ENCODE peak calls at places on chromosomes 7 and 10, in nine cellular contexts. U, D, M, B, G, I, W, O and N are unnamed samples.

GRCh38 chr10:113907166-113907565 is 52.7 kb downstream of the NHLRC2 start:
- DNase-seq in U (peak), D (peak), M (no peak), B (no peak), G (no peak), I (no peak), W (no peak), O (no peak), N (peak)

GRCh38 chr10:72162978-72163377 is 52.8 kb upstream of the ANAPC16 start:
- DNase-seq in U (peak), D (peak), M (no peak), B (no peak), G (no peak), I (no peak), W (peak), O (no peak), N (no peak)

GRCh38 chr10:61992059-61992460 is 90.6 kb downstream of the ARID5B start:
- DNase-seq in U (no peak), D (no peak), M (no peak), B (no peak), G (no peak), I (no peak), W (no peak), O (no peak), N (no peak)

GRCh38 chr7:156969972-156970420 is 20.5 kb downstream of the NOM1 start:
- DNase-seq in U (no peak), D (no peak), M (no peak), B (no peak), G (no peak), I (no peak), W (no peak), O (no peak), N (no peak)

GRCh38 chr10:97069576-97070362 is 116.0 kb downstream of the SLIT1 start:
- DNase-seq in U (peak), D (no peak), M (no peak), B (no peak), G (peak), I (peak), W (no peak), O (no peak), N (no peak)

GRCh38 chr7:95470452-95470851 is 15.3 kb upstream of the ASB4 start:
- DNase-seq in U (peak), D (peak), M (no peak), B (peak), G (no peak), I (no peak), W (no peak), O (no peak), N (no peak)

GRCh38 chr7:114865564-114865963 is 56.3 kb upstream of the MDFIC start:
- DNase-seq in U (peak), D (peak), M (peak), B (no peak), G (peak), I (peak), W (peak), O (peak), N (no peak)

GRCh38 chr10:126101744-126102143 is 205.4 kb downstream of the FANK1 start:
- DNase-seq in U (no peak), D (no peak), M (no peak), B (no peak), G (no peak), I (no peak), W (no peak), O (no peak), N (no peak)

GRCh38 chr7:36311539-36311938 is 78.1 kb upstream of the ANLN start:
- DNase-seq in U (no peak), D (no peak), M (no peak), B (no peak), G (no peak), I (no peak), W (no peak), O (no peak), N (no peak)

GRCh38 chr7:148912758-148913541 is 28.9 kb upstream of the EZH2 start:
- DNase-seq in U (no peak), D (no peak), M (peak), B (no peak), G (peak), I (peak), W (no peak), O (no peak), N (no peak)

GRCh38 chr7:70355591-70356323 is 757.5 kb downstream of the AUTS2 start:
- DNase-seq in U (peak), D (no peak), M (no peak), B (no peak), G (no peak), I (no peak), W (no peak), O (no peak), N (no peak)

GRCh38 chr10:71964669-71965515 is 697 bp downstream of the CHST3 start:
- DNase-seq in U (peak), D (no peak), M (no peak), B (no peak), G (no peak), I (peak), W (peak), O (peak), N (no peak)

GRCh38 chr7:117072620-117073118 is 119.4 kb downstream of the ST7 start:
- DNase-seq in U (peak), D (peak), M (no peak), B (peak), G (no peak), I (no peak), W (no peak), O (peak), N (no peak)

GRCh38 chr7:33043434-33043833 is 19.1 kb downstream of the NT5C3A start:
- DNase-seq in U (no peak), D (no peak), M (no peak), B (no peak), G (no peak), I (no peak), W (no peak), O (no peak), N (no peak)